ENCODE peak calls at places on chromosomes 7 and 10, in five cellular contexts. Q is ELR, E is kidney, R is GM10248, A is psoas muscle. H is an unnamed sample.

GRCh38 chr7:117829450-117829849 is 43.8 kb downstream of the CTTNBP2 start:
- DNase-seq in Q (peak; percentile 6), E (no peak), R (no peak), A (no peak), H (no peak)

GRCh38 chr10:112182808-112183328 is 697 bp downstream of the GPAM start:
- DNase-seq in Q (peak; percentile 6), E (no peak), R (no peak), A (no peak), H (peak; percentile 0)

GRCh38 chr10:102421645-102422585 is 1.3 kb downstream of the FBXL15 start:
- DNase-seq in Q (peak; percentile 37), E (peak; percentile 88), R (no peak), A (no peak), H (peak; percentile 1)

GRCh38 chr7:80900583-80901576 is 18.0 kb downstream of the SEMA3C start:
- DNase-seq in Q (peak; percentile 71), E (no peak), R (no peak), A (no peak), H (no peak)

GRCh38 chr10:36489181-36489927 is 636.0 kb upstream of the ANKRD30A start:
- DNase-seq in Q (no peak), E (no peak), R (no peak), A (no peak), H (no peak)

GRCh38 chr10:122637371-122637770 is 62.3 kb downstream of the C10orf120 start:
- DNase-seq in Q (no peak), E (no peak), R (no peak), A (no peak), H (no peak)

GRCh38 chr7:43077732-43078391 is 34.6 kb upstream of the HECW1 start:
- DNase-seq in Q (peak; percentile 28), E (no peak), R (no peak), A (no peak), H (no peak)

GRCh38 chr7:82234457-82235049 is 209.0 kb downstream of the CACNA2D1 start:
- DNase-seq in Q (peak; percentile 67), E (no peak), R (no peak), A (no peak), H (peak; percentile 71)

GRCh38 chr10:97393034-97393573 is 8.0 kb downstream of the RRP12 start:
- DNase-seq in Q (no peak), E (no peak), R (no peak), A (no peak), H (no peak)

GRCh38 chr10:51368943-51369342 is 294.7 kb downstream of the PRKG1 start:
- DNase-seq in Q (no peak), E (no peak), R (no peak), A (no peak), H (no peak)